ENCODE peak calls at places on chromosomes 2 and 18, in seven cellular contexts. One of them, this sample, is unnamed.

GRCh38 chr2:24973812-24974211 is 2.1 kb upstream of the DNAJC27 start:
- DNase-seq in Peyer's patch: no peak
- DNase-seq in cardiac muscle cell: peak; percentile 60
- DNase-seq in upper lobe of left lung: no peak
- DNase-seq in fibroblast of lung: no peak
- DNase-seq in bronchial epithelial cell: no peak
- DNase-seq in colonic mucosa: no peak
- DNase-seq in this sample: no peak

GRCh38 chr2:20145497-20146193 is 79.3 kb downstream of the SDC1 start:
- DNase-seq in Peyer's patch: no peak
- DNase-seq in cardiac muscle cell: no peak
- DNase-seq in upper lobe of left lung: peak; percentile 67
- DNase-seq in fibroblast of lung: no peak
- DNase-seq in bronchial epithelial cell: no peak
- DNase-seq in colonic mucosa: peak; percentile 54
- DNase-seq in this sample: no peak

GRCh38 chr2:229802785-229803184 is 88.4 kb upstream of the DNER start:
- DNase-seq in Peyer's patch: no peak
- DNase-seq in cardiac muscle cell: no peak
- DNase-seq in upper lobe of left lung: no peak
- DNase-seq in fibroblast of lung: no peak
- DNase-seq in bronchial epithelial cell: no peak
- DNase-seq in colonic mucosa: no peak
- DNase-seq in this sample: no peak

GRCh38 chr2:222753251-222753824 is 81.9 kb downstream of the MOGAT1 start:
- DNase-seq in Peyer's patch: no peak
- DNase-seq in cardiac muscle cell: peak; percentile 55
- DNase-seq in upper lobe of left lung: no peak
- DNase-seq in fibroblast of lung: peak; percentile 75
- DNase-seq in bronchial epithelial cell: peak; percentile 44
- DNase-seq in colonic mucosa: no peak
- DNase-seq in this sample: no peak

GRCh38 chr18:40006553-40007073 is 1948.4 kb upstream of the PIK3C3 start:
- DNase-seq in Peyer's patch: no peak
- DNase-seq in cardiac muscle cell: no peak
- DNase-seq in upper lobe of left lung: no peak
- DNase-seq in fibroblast of lung: no peak
- DNase-seq in bronchial epithelial cell: no peak
- DNase-seq in colonic mucosa: no peak
- DNase-seq in this sample: no peak

GRCh38 chr2:134301099-134301970 is 47.5 kb downstream of the MGAT5 start:
- DNase-seq in Peyer's patch: no peak
- DNase-seq in cardiac muscle cell: peak; percentile 70
- DNase-seq in upper lobe of left lung: no peak
- DNase-seq in fibroblast of lung: peak; percentile 71
- DNase-seq in bronchial epithelial cell: peak; percentile 85
- DNase-seq in colonic mucosa: no peak
- DNase-seq in this sample: no peak

GRCh38 chr2:201932511-201932910 is 101.1 kb upstream of the FZD7 start:
- DNase-seq in Peyer's patch: no peak
- DNase-seq in cardiac muscle cell: no peak
- DNase-seq in upper lobe of left lung: no peak
- DNase-seq in fibroblast of lung: no peak
- DNase-seq in bronchial epithelial cell: no peak
- DNase-seq in colonic mucosa: no peak
- DNase-seq in this sample: no peak

GRCh38 chr2:39504790-39505335 is 67.8 kb upstream of the MAP4K3 start:
- DNase-seq in Peyer's patch: no peak
- DNase-seq in cardiac muscle cell: peak; percentile 93
- DNase-seq in upper lobe of left lung: no peak
- DNase-seq in fibroblast of lung: peak; percentile 84
- DNase-seq in bronchial epithelial cell: peak; percentile 93
- DNase-seq in colonic mucosa: no peak
- DNase-seq in this sample: peak; percentile 77

GRCh38 chr2:101012706-101013181 is 10.7 kb downstream of the RPL31 start:
- DNase-seq in Peyer's patch: peak; percentile 37
- DNase-seq in cardiac muscle cell: peak; percentile 59
- DNase-seq in upper lobe of left lung: no peak
- DNase-seq in fibroblast of lung: peak; percentile 27
- DNase-seq in bronchial epithelial cell: peak; percentile 39
- DNase-seq in colonic mucosa: peak; percentile 44
- DNase-seq in this sample: no peak

GRCh38 chr18:76405761-76406356 is 89.2 kb downstream of the ZNF516 start:
- DNase-seq in Peyer's patch: peak; percentile 26
- DNase-seq in cardiac muscle cell: peak; percentile 66
- DNase-seq in upper lobe of left lung: no peak
- DNase-seq in fibroblast of lung: peak; percentile 36
- DNase-seq in bronchial epithelial cell: no peak
- DNase-seq in colonic mucosa: peak; percentile 52
- DNase-seq in this sample: no peak

GRCh38 chr2:171319164-171319810 is 114.5 kb downstream of the METTL8 start:
- DNase-seq in Peyer's patch: peak; percentile 45
- DNase-seq in cardiac muscle cell: peak; percentile 54
- DNase-seq in upper lobe of left lung: no peak
- DNase-seq in fibroblast of lung: peak; percentile 76
- DNase-seq in bronchial epithelial cell: peak; percentile 47
- DNase-seq in colonic mucosa: no peak
- DNase-seq in this sample: no peak

GRCh38 chr2:70344195-70344594 is 42.3 kb upstream of the FAM136A start:
- DNase-seq in Peyer's patch: no peak
- DNase-seq in cardiac muscle cell: no peak
- DNase-seq in upper lobe of left lung: no peak
- DNase-seq in fibroblast of lung: peak; percentile 20
- DNase-seq in bronchial epithelial cell: peak; percentile 99
- DNase-seq in colonic mucosa: no peak
- DNase-seq in this sample: no peak

GRCh38 chr18:76668546-76668945 is 153.8 kb upstream of the ZNF236 start:
- DNase-seq in Peyer's patch: no peak
- DNase-seq in cardiac muscle cell: no peak
- DNase-seq in upper lobe of left lung: no peak
- DNase-seq in fibroblast of lung: no peak
- DNase-seq in bronchial epithelial cell: no peak
- DNase-seq in colonic mucosa: no peak
- DNase-seq in this sample: no peak

GRCh38 chr18:43651067-43651466 is 373.8 kb upstream of the SYT4 start:
- DNase-seq in Peyer's patch: no peak
- DNase-seq in cardiac muscle cell: no peak
- DNase-seq in upper lobe of left lung: no peak
- DNase-seq in fibroblast of lung: no peak
- DNase-seq in bronchial epithelial cell: no peak
- DNase-seq in colonic mucosa: no peak
- DNase-seq in this sample: no peak

GRCh38 chr18:62716679-62717058 is 1.3 kb downstream of the PHLPP1 start:
- DNase-seq in Peyer's patch: peak; percentile 51
- DNase-seq in cardiac muscle cell: peak; percentile 29
- DNase-seq in upper lobe of left lung: peak; percentile 53
- DNase-seq in fibroblast of lung: peak; percentile 38
- DNase-seq in bronchial epithelial cell: no peak
- DNase-seq in colonic mucosa: peak; percentile 62
- DNase-seq in this sample: no peak

GRCh38 chr2:84880645-84881521 is at the start of gene TRABD2A:
- DNase-seq in Peyer's patch: peak; percentile 38
- DNase-seq in cardiac muscle cell: no peak
- DNase-seq in upper lobe of left lung: peak; percentile 38
- DNase-seq in fibroblast of lung: no peak
- DNase-seq in bronchial epithelial cell: no peak
- DNase-seq in colonic mucosa: peak; percentile 69
- DNase-seq in this sample: no peak

GRCh38 chr2:226813148-226813701 is 13.6 kb upstream of the IRS1 start:
- DNase-seq in Peyer's patch: no peak
- DNase-seq in cardiac muscle cell: no peak
- DNase-seq in upper lobe of left lung: no peak
- DNase-seq in fibroblast of lung: no peak
- DNase-seq in bronchial epithelial cell: no peak
- DNase-seq in colonic mucosa: no peak
- DNase-seq in this sample: no peak

GRCh38 chr2:148887349-148888002 is 12.4 kb downstream of the KIF5C start:
- DNase-seq in Peyer's patch: no peak
- DNase-seq in cardiac muscle cell: no peak
- DNase-seq in upper lobe of left lung: no peak
- DNase-seq in fibroblast of lung: no peak
- DNase-seq in bronchial epithelial cell: no peak
- DNase-seq in colonic mucosa: no peak
- DNase-seq in this sample: no peak

GRCh38 chr2:121944072-121944829 is 188.8 kb downstream of the TSN start:
- DNase-seq in Peyer's patch: no peak
- DNase-seq in cardiac muscle cell: peak; percentile 91
- DNase-seq in upper lobe of left lung: no peak
- DNase-seq in fibroblast of lung: peak; percentile 50
- DNase-seq in bronchial epithelial cell: peak; percentile 84
- DNase-seq in colonic mucosa: no peak
- DNase-seq in this sample: peak; percentile 93

GRCh38 chr2:169005080-169005598 is 26.0 kb downstream of the ABCB11 start:
- DNase-seq in Peyer's patch: no peak
- DNase-seq in cardiac muscle cell: no peak
- DNase-seq in upper lobe of left lung: no peak
- DNase-seq in fibroblast of lung: no peak
- DNase-seq in bronchial epithelial cell: no peak
- DNase-seq in colonic mucosa: no peak
- DNase-seq in this sample: no peak

GRCh38 chr2:134372611-134373131 is 118.8 kb downstream of the MGAT5 start:
- DNase-seq in Peyer's patch: no peak
- DNase-seq in cardiac muscle cell: peak; percentile 66
- DNase-seq in upper lobe of left lung: no peak
- DNase-seq in fibroblast of lung: peak; percentile 94
- DNase-seq in bronchial epithelial cell: peak; percentile 64
- DNase-seq in colonic mucosa: no peak
- DNase-seq in this sample: peak; percentile 83

GRCh38 chr2:236359426-236359825 is 95.2 kb upstream of the ASB18 start:
- DNase-seq in Peyer's patch: no peak
- DNase-seq in cardiac muscle cell: no peak
- DNase-seq in upper lobe of left lung: no peak
- DNase-seq in fibroblast of lung: no peak
- DNase-seq in bronchial epithelial cell: no peak
- DNase-seq in colonic mucosa: no peak
- DNase-seq in this sample: no peak
- H3K4me3 ChIP-seq in Peyer's patch: no peak overlapping the region
- H3K4me3 ChIP-seq in cardiac muscle cell: no peak overlapping the region
- H3K4me3 ChIP-seq in upper lobe of left lung: no peak overlapping the region
- H3K4me3 ChIP-seq in fibroblast of lung: no peak overlapping the region
- H3K4me3 ChIP-seq in bronchial epithelial cell: no peak overlapping the region
- H3K4me3 ChIP-seq in colonic mucosa: no peak overlapping the region
- H3K4me3 ChIP-seq in this sample: no peak overlapping the region

DNA sequence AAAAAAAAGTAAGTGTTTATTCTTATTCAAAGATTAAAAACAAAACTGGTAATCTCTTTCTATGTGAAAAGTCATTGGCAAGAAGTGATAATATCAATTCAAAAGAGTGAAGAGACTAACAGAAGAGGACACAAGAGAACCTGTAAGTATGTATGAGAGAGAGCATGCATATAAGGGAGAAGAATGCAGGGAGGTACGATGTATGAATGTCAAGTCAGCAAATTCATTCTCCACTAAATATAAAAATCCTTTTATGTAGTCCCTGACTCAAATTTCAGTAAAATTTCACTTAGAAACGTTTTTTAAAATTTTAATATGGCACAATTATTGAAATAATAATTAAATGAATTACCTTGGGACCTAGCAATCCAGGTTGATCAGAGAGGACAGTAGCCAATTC is 55.3 kb downstream of the NCKAP1 start:
- DNase-seq in Peyer's patch: no peak
- DNase-seq in cardiac muscle cell: no peak
- DNase-seq in upper lobe of left lung: no peak
- DNase-seq in fibroblast of lung: no peak
- DNase-seq in bronchial epithelial cell: no peak
- DNase-seq in colonic mucosa: no peak
- DNase-seq in this sample: no peak
- H3K36me3 ChIP-seq in Peyer's patch: no peaks in the 10 kb centered on the region
- H3K36me3 ChIP-seq in cardiac muscle cell: peaks cover 60% of the 10 kb centered on the region
- H3K36me3 ChIP-seq in upper lobe of left lung: peaks cover 76% of the 10 kb centered on the region
- H3K36me3 ChIP-seq in fibroblast of lung: no peaks in the 10 kb centered on the region
- H3K36me3 ChIP-seq in bronchial epithelial cell: peaks cover 3% of the 10 kb centered on the region
- H3K36me3 ChIP-seq in colonic mucosa: peaks cover 4% of the 10 kb centered on the region
- H3K36me3 ChIP-seq in this sample: peaks cover 1% of the 10 kb centered on the region

GRCh38 chr18:2547477-2548087 is 23.7 kb downstream of the METTL4 start:
- DNase-seq in Peyer's patch: no peak
- DNase-seq in cardiac muscle cell: peak; percentile 80
- DNase-seq in upper lobe of left lung: no peak
- DNase-seq in fibroblast of lung: peak; percentile 50
- DNase-seq in bronchial epithelial cell: peak; percentile 54
- DNase-seq in colonic mucosa: no peak
- DNase-seq in this sample: no peak
- TF ChIP-seq CTCF in Peyer's patch: peak; percentile 66
- TF ChIP-seq CTCF in cardiac muscle cell: peak; percentile 34
- TF ChIP-seq CTCF in upper lobe of left lung: no peak
- TF ChIP-seq CTCF in fibroblast of lung: peak; percentile 38
- TF ChIP-seq CTCF in bronchial epithelial cell: peak; percentile 32
- TF ChIP-seq CTCF in colonic mucosa: peak; percentile 54
- TF ChIP-seq CTCF in this sample: peak; percentile 38

GRCh38 chr2:116804901-116805300 is 1009.6 kb upstream of the DDX18 start:
- DNase-seq in Peyer's patch: no peak
- DNase-seq in cardiac muscle cell: no peak
- DNase-seq in upper lobe of left lung: no peak
- DNase-seq in fibroblast of lung: no peak
- DNase-seq in bronchial epithelial cell: no peak
- DNase-seq in colonic mucosa: peak; percentile 30
- DNase-seq in this sample: no peak

GRCh38 chr2:116810071-116810470 is 1004.4 kb upstream of the DDX18 start:
- DNase-seq in Peyer's patch: no peak
- DNase-seq in cardiac muscle cell: no peak
- DNase-seq in upper lobe of left lung: no peak
- DNase-seq in fibroblast of lung: no peak
- DNase-seq in bronchial epithelial cell: peak; percentile 7
- DNase-seq in colonic mucosa: peak; percentile 38
- DNase-seq in this sample: no peak

GRCh38 chr2:116809074-116809473 is 1005.4 kb upstream of the DDX18 start:
- DNase-seq in Peyer's patch: no peak
- DNase-seq in cardiac muscle cell: no peak
- DNase-seq in upper lobe of left lung: no peak
- DNase-seq in fibroblast of lung: no peak
- DNase-seq in bronchial epithelial cell: peak; percentile 18
- DNase-seq in colonic mucosa: no peak
- DNase-seq in this sample: no peak

DNA sequence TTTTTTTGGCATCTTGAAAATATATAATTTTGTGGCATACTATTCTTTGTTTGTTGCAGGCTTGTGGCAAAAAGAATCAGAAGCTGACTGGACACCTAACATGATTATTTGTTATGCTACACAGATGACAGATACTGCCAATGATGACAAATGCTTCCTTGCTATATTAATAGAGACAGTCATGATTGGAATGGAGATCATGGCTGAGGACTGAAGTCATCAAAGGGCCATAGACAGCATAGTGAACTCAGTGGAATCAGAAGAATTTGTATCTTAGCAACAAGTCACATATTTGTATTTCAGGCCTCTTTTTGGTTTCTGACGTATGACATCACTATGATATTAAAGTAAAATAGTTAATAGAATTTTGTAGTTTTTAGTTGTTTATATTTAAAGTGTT is 1003.8 kb upstream of the DDX18 start:
- DNase-seq in Peyer's patch: no peak
- DNase-seq in cardiac muscle cell: no peak
- DNase-seq in upper lobe of left lung: no peak
- DNase-seq in fibroblast of lung: peak; percentile 9
- DNase-seq in bronchial epithelial cell: peak; percentile 20
- DNase-seq in colonic mucosa: no peak
- DNase-seq in this sample: no peak
- H3K4me3 ChIP-seq in Peyer's patch: no peak overlapping the region
- H3K4me3 ChIP-seq in cardiac muscle cell: no peak overlapping the region
- H3K4me3 ChIP-seq in upper lobe of left lung: no peak overlapping the region
- H3K4me3 ChIP-seq in fibroblast of lung: no peak overlapping the region
- H3K4me3 ChIP-seq in bronchial epithelial cell: no peak overlapping the region
- H3K4me3 ChIP-seq in colonic mucosa: no peak overlapping the region
- H3K4me3 ChIP-seq in this sample: no peak overlapping the region

This sample was measured in BJ.